ENCODE peak calls at places on chromosomes 7 and 10, in nine cellular contexts. D is Karpas-422; P is endothelial cell of umbilical vein; O is transverse colon; A is body of pancreas; F is psoas muscle; S is pancreas; J is CD8-positive, alpha-beta memory T cell; M is CD8-positive, alpha-beta T cell. V is an unnamed sample. For H3K4me1, the result is how much of the 10 kb centered on the place peaks cover.

GRCh38 chr7:90830302-90830701 is 234.2 kb downstream of the CDK14 start:
- DNase-seq in D (no peak), P (no peak), O (no peak), A (no peak), F (no peak), S (no peak), J (no peak), M (no peak), V (no peak)

GRCh38 chr10:5596611-5597341 is 69.6 kb downstream of the ASB13 start:
- DNase-seq in D (no peak), P (no peak), O (no peak), A (no peak), F (no peak), S (no peak), J (no peak), M (no peak), V (no peak)

GRCh38 chr7:96973986-96974385 is 31.4 kb upstream of the DLX6 start:
- DNase-seq in D (no peak), P (no peak), O (no peak), A (no peak), F (no peak), S (no peak), J (no peak), M (no peak), V (no peak)

GRCh38 chr7:73939528-73939927 is 78.6 kb downstream of the TMEM270 start:
- DNase-seq in D (no peak), P (no peak), O (no peak), A (no peak), F (no peak), S (no peak), J (no peak), M (no peak), V (no peak)

GRCh38 chr10:49700997-49701396 is 21.5 kb downstream of the C10orf53 start:
- DNase-seq in D (peak), P (no peak), O (no peak), A (no peak), F (no peak), S (no peak), J (no peak), M (no peak), V (no peak)

GRCh38 chr10:116587878-116588590 is 2.7 kb upstream of the PNLIPRP1 start:
- DNase-seq in D (no peak), P (no peak), O (no peak), A (peak), F (no peak), S (peak), J (no peak), M (no peak), V (no peak)

GRCh38 chr7:70614237-70614984 is 517.5 kb upstream of the GALNT17 start:
- DNase-seq in D (peak), P (no peak), O (peak), A (peak), F (peak), S (peak), J (no peak), M (no peak), V (peak)

GRCh38 chr7:38393874-38394273 is 120.4 kb upstream of the TARP start:
- DNase-seq in D (no peak), P (no peak), O (no peak), A (no peak), F (no peak), S (no peak), J (no peak), M (no peak), V (no peak)

GRCh38 chr10:101014230-101014884 is 14.7 kb downstream of the LZTS2 start:
- DNase-seq in D (peak), P (peak), O (peak), A (peak), F (peak), S (peak), J (peak), M (peak), V (peak)

GRCh38 chr7:69843653-69844052 is 245.4 kb downstream of the AUTS2 start:
- DNase-seq in D (peak), P (no peak), O (no peak), A (no peak), F (no peak), S (no peak), J (no peak), M (no peak), V (no peak)

GRCh38 chr7:27104244-27105149 is 2.0 kb upstream of the HOXA2 start:
- DNase-seq in D (no peak), P (peak), O (no peak), A (no peak), F (no peak), S (no peak), J (no peak), M (no peak), V (no peak)

GRCh38 chr7:157375410-157375809 is 38.6 kb downstream of the DNAJB6 start:
- DNase-seq in D (no peak), P (no peak), O (no peak), A (no peak), F (no peak), S (no peak), J (no peak), M (no peak), V (no peak)

GRCh38 chr7:74656421-74656910 is 1.1 kb upstream of the GTF2I start:
- DNase-seq in D (peak), P (peak), O (peak), A (peak), F (peak), S (peak), J (peak), M (peak), V (peak)

GRCh38 chr10:129883637-129884389 is 80.3 kb downstream of the EBF3 start:
- DNase-seq in D (no peak), P (no peak), O (no peak), A (no peak), F (no peak), S (no peak), J (no peak), M (no peak), V (no peak)

GRCh38 chr10:78757542-78757941 is 311.2 kb upstream of the ZMIZ1 start:
- DNase-seq in D (peak), P (no peak), O (no peak), A (no peak), F (no peak), S (no peak), J (no peak), M (no peak), V (no peak)

GRCh38 chr10:92240289-92241157 is 50.4 kb downstream of the CPEB3 start:
- DNase-seq in D (peak), P (peak), O (peak), A (peak), F (peak), S (peak), J (peak), M (peak), V (peak)

GRCh38 chr10:47022311-47023131 is 111.3 kb downstream of the PTPN20 start:
- DNase-seq in D (no peak), P (no peak), O (no peak), A (no peak), F (peak), S (peak), J (no peak), M (no peak), V (no peak)

GRCh38 chr7:73533742-73534141 is 11.6 kb upstream of the BAZ1B start:
- DNase-seq in D (no peak), P (no peak), O (no peak), A (no peak), F (no peak), S (no peak), J (no peak), M (no peak), V (no peak)

GRCh38 chr10:124414077-124414476 is 4.6 kb downstream of the OAT start:
- DNase-seq in D (no peak), P (peak), O (no peak), A (no peak), F (no peak), S (no peak), J (no peak), M (no peak), V (no peak)

GRCh38 chr10:110865804-110866482 is 5.8 kb upstream of the PDCD4 start:
- DNase-seq in D (peak), P (no peak), O (no peak), A (no peak), F (no peak), S (no peak), J (no peak), M (no peak), V (no peak)

GRCh38 chr10:110867807-110868465 is 3.8 kb upstream of the PDCD4 start:
- DNase-seq in D (peak), P (no peak), O (no peak), A (no peak), F (no peak), S (no peak), J (no peak), M (no peak), V (no peak)

GRCh38 chr10:110871236-110872084 is at the start of gene PDCD4:
- DNase-seq in D (peak), P (peak), O (peak), A (peak), F (peak), S (peak), J (peak), M (peak), V (peak)

GRCh38 chr10:110870823-110871235 is 899 bp upstream of the PDCD4 start:
- DNase-seq in D (no peak), P (peak), O (no peak), A (peak), F (no peak), S (peak), J (no peak), M (no peak), V (no peak)

DNA sequence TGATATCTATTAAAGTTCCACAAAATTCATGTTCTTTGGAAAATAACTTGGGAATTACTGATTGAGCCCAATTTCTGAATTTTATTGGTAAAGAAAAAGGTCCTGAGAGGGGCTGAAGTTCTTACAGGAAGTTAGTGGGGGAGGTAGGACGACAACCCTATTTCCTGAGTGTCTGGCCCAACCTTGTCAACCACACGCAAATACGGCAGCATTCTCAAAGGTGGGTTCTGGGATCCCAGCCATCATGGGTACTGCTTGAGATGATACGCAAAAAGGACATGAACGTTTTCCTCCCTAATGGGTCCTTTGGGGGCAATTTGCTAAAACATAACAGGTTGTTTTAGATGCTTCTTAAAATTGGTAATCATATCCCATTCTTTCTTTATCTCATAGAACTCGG is 2.7 kb upstream of the PDCD4 start:
- DNase-seq in D (no peak), P (no peak), O (no peak), A (no peak), F (no peak), S (no peak), J (peak), M (peak), V (no peak)
- H3K27ac ChIP-seq in D (no peak), P (no peak), O (peak), A (peak), F (no peak), S (peak), J (peak), M (peak), V (no peak)

GRCh38 chr7:25659841-25660240 is 431.6 kb upstream of the NPVF start:
- DNase-seq in D (no peak), P (no peak), O (no peak), A (no peak), F (no peak), S (no peak), J (no peak), M (no peak), V (peak)
- H3K4me1 ChIP-seq in D (under half), P (under half), O (under half), A (under half), F (under half), S (under half), J (under half), M (under half), V (under half)

DNA sequence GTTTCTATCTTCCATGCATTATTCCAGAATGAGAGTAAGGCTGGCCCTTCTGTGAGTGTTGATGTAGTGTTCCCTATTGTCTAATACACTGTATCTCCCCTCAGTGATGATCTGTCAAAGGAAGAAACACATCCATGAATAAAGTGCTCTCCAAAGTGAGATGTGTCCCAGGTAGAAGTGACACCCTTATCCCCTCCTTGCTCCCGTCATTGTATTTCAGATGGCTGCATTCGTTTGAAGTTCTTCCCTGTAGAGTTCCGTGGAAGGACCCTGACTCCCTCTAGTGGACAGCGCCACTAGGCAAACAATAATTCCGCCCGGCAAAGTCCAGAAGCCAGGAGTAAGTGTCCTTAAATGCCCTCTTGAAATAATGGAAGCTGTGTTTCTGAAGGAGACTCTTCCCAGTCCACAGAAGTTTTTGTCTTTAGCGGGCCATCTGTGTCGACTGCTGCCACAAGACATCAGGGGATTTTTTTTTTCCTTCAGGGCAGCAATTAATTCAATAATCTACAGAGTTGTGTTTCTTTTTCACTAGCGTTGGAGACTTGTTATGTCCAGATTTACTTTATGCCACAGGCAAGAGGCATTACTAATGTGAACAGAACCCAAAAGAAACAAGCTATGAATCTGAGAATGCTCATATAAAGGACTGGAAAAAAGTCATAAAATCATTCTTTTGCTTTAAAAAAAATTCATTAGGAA is 64.6 kb downstream of the THNSL1 start:
- DNase-seq in D (peak), P (peak), O (peak), A (peak), F (peak), S (peak), J (peak), M (peak), V (peak)
- H3K4me3 ChIP-seq in D (no peak), P (no peak), O (no peak), A (no peak), F (no peak), S (no peak), J (no peak), M (no peak), V (no peak)

DNA sequence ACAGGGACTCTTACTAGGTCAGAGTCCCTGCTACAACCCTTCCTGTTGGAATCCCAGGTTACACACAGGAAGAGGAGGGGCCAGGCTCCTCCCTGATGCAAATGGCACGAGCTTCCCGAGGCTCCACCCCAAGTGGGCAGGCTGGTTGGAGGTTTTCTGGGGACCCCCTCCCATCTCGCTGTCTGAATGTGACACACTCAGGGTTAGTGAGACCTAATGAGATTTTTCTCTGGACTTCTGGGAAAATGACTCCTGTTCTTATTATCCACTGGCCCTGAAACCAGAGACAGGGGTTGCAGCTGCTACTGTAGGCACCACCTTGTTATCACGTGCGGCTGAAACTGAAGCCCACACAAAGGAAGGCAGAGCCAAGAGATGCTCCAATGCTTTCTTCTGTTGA is 103.3 kb downstream of the FAM107B start:
- DNase-seq in D (peak), P (no peak), O (no peak), A (no peak), F (no peak), S (no peak), J (no peak), M (no peak), V (no peak)
- H3K27ac ChIP-seq in D (no peak), P (no peak), O (peak), A (no peak), F (no peak), S (no peak), J (no peak), M (no peak), V (no peak)

DNA sequence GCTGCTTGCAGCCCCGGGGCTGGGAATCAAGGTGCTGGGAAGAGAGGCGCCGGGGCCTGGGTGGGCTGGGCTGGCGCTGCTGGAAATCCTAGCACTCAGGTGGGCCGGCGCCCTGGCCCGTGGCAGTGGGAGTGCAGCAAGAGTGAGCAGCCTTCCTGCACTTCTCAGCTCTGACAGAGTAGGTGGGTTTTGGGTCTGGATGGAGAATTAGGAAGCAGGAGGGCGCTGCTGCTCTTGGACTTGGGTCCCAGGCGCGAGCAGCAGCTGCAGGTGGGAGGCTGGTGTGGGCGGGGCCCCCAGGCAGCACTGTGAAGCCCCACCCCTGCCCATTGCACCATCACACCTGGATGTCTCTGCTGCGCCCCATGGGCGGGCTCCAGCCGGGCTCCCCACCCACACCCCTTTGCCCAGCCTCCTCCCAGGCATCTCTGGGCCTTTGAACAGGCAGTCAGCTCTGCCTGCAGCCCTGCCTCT is 6.0 kb downstream of the BRI3 start:
- DNase-seq in D (peak), P (no peak), O (peak), A (peak), F (no peak), S (peak), J (no peak), M (no peak), V (no peak)
- H3K4me1 ChIP-seq in D (under half), P (under half), O (half or more), A (half or more), F (half or more), S (half or more), J (under half), M (under half), V (half or more)

GRCh38 chr7:6536899-6537298 is 14.4 kb downstream of the GRID2IP start:
- DNase-seq in D (no peak), P (no peak), O (no peak), A (no peak), F (no peak), S (no peak), J (no peak), M (no peak), V (no peak)
- H3K4me3 ChIP-seq in D (no peak), P (peak), O (peak), A (no peak), F (peak), S (peak), J (no peak), M (no peak), V (no peak)